ENCODE peak calls at places on chromosomes 5 and 9, in seven cellular contexts. P is neuronal stem cell, Q is mesendoderm, D is IMR-90, X is H9, C is H1, U is trophoblast cell. B is an unnamed sample.

GRCh38 chr9:19184144-19184917 is 46.2 kb upstream of the DENND4C start:
- DNase-seq in U (peak; percentile 74), Q (peak; percentile 62), C (no peak), X (peak; percentile 61), D (peak; percentile 90), P (peak; percentile 15), B (peak; percentile 92)

GRCh38 chr9:82488319-82488701 is 499.7 kb downstream of the SPATA31D1 start:
- DNase-seq in Q (no peak), U (no peak), X (no peak), C (no peak), P (no peak), D (no peak), B (no peak)

GRCh38 chr9:91914404-91914803 is 35.6 kb downstream of the ROR2 start:
- DNase-seq in D (no peak), C (peak; percentile 62), X (peak; percentile 53), P (no peak), U (no peak), Q (no peak), B (no peak)

GRCh38 chr5:89168766-89169165 is 285.8 kb upstream of the MEF2C start:
- DNase-seq in U (no peak), C (no peak), Q (no peak), X (no peak), D (no peak), P (no peak), B (no peak)

GRCh38 chr5:14204011-14204670 is 61.0 kb downstream of the TRIO start:
- DNase-seq in C (no peak), P (no peak), Q (no peak), U (no peak), X (no peak), D (no peak), B (peak; percentile 50)

GRCh38 chr9:122008559-122008958 is 84.5 kb downstream of the TTLL11 start:
- DNase-seq in X (no peak), D (no peak), Q (no peak), U (no peak), P (no peak), C (no peak), B (no peak)

GRCh38 chr5:87393331-87393730 is 19.4 kb downstream of the CCNH start:
- DNase-seq in Q (no peak), U (peak; percentile 40), X (no peak), D (peak; percentile 87), P (no peak), C (no peak), B (peak; percentile 70)

GRCh38 chr9:134658378-134658955 is 16.9 kb downstream of the COL5A1 start:
- DNase-seq in U (no peak), Q (no peak), C (peak; percentile 54), D (no peak), X (peak; percentile 71), P (no peak), B (no peak)

DNA sequence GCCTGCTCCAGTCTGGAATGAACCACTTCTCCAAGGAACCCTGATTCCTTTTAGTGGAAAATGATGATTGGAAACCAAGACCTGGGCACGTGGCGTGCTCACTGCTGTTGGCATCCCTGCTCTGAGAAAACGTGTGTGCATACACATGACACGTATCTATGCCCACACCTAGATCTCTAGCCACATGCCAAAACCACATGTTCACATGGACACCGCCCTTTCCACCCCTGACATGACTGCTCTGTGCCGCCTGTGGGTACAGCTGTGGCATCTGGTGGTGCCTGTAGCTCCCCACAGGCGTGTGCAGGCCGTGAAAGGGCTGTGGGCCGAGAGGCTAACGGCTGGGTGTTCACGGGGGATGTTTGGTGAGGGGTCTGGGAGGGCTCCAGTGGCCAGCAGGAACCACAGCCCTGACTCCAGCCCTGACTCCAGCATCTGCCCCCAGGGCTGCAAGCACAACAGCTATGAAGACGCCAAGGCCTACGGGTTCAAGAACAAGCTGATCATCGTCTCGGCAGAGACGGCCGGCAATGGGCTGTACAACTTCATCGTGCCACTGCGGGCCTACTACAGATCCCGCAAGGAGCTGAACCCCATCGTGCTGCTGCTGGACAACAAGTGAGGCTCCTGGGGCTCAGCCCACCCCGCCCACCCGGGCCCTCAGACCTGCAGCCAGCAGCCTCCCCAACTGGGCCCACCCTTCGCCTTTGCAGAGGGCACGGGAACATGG is 75.1 kb downstream of the KCNT1 start:
- DNase-seq in Q (no peak), U (no peak), D (no peak), C (no peak), X (no peak), P (no peak), B (no peak)
- H4K8ac ChIP-seq in Q (no peak overlapping the region), U (no peak overlapping the region), D (no peak overlapping the region), C (no peak overlapping the region), X (no peak overlapping the region), P (no peak overlapping the region), B (no peak overlapping the region)

DNA sequence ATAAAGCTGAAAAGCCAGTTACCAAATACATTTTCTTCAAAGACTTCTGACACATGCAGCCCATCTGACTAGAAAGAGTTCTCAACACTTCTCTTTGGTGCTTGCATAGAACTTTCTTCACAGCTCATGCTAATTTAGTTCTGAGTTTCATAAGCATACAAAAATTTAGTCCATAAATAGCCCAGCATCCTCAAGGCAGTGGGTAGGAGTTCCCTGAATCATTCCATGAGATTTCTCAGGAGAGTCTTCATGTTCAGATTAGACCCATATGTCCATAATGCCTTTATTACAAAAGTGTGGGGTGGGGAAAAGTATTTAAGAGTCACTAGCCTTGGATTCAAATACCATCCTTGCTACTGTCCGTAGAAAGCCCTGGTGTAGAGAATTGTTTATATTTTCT is 290.2 kb upstream of the RGMB start:
- DNase-seq in C (no peak), Q (no peak), P (no peak), U (no peak), D (peak; percentile 74), X (no peak), B (peak; percentile 6)
- H2BK5ac ChIP-seq in C (no peak overlapping the region), Q (no peak overlapping the region), P (no peak overlapping the region), U (no peak overlapping the region), D (no peak overlapping the region), X (no peak overlapping the region), B (no peak overlapping the region)

DNA sequence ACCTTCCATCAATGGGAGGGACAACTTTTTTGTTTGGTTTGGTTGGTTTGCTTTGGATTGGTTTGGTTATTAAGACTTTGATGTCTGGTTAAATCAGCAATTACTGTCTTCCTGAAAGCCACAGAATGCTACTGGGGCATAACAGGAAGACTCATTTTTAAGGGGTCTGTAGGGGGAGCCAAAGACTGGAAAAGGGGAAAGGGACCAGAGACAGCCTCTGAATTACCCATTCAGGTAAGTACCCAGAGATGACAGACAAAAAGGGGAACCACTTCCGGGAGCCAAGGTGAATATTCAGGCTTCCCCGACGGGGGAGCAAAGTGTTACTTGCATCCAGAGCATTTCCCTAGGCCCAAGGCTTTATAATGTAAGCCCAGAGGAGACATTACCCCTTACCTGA is 4.6 kb upstream of the FEM1C start:
- DNase-seq in X (peak; percentile 80), P (no peak), U (no peak), C (peak; percentile 57), Q (peak; percentile 85), D (peak; percentile 19), B (no peak)
- H4K8ac ChIP-seq in X (no peak overlapping the region), P (no peak overlapping the region), U (no peak overlapping the region), C (no peak overlapping the region), Q (no peak overlapping the region), D (no peak overlapping the region), B (no peak overlapping the region)

GRCh38 chr5:116660929-116661328 is 86.3 kb upstream of the SEMA6A start:
- DNase-seq in U (no peak), C (no peak), Q (no peak), D (no peak), P (no peak), X (no peak), B (no peak)

GRCh38 chr5:116661419-116661818 is 86.8 kb upstream of the SEMA6A start:
- DNase-seq in U (no peak), C (no peak), Q (no peak), P (no peak), D (no peak), X (no peak), B (no peak)

GRCh38 chr5:116666901-116667300 is 92.3 kb upstream of the SEMA6A start:
- DNase-seq in D (no peak), C (no peak), P (no peak), X (no peak), Q (no peak), U (no peak), B (no peak)

GRCh38 chr5:116664988-116665387 is 90.4 kb upstream of the SEMA6A start:
- DNase-seq in U (peak; percentile 42), P (no peak), D (no peak), C (no peak), X (no peak), Q (no peak), B (no peak)

GRCh38 chr5:116663081-116663480 is 88.5 kb upstream of the SEMA6A start:
- DNase-seq in X (no peak), P (no peak), U (no peak), D (no peak), Q (no peak), C (no peak), B (no peak)
- H2BK5ac ChIP-seq in X (no peak overlapping the region), P (no peak overlapping the region), U (no peak overlapping the region), D (no peak overlapping the region), Q (no peak overlapping the region), C (no peak overlapping the region), B (no peak overlapping the region)

GRCh38 chr5:45741110-45741509 is 44.9 kb upstream of the HCN1 start:
- DNase-seq in P (no peak), X (peak; percentile 31), U (no peak), Q (peak; percentile 97), C (no peak), D (no peak), B (no peak)
- H4K8ac ChIP-seq in P (no peak overlapping the region), X (no peak overlapping the region), U (no peak overlapping the region), Q (no peak overlapping the region), C (no peak overlapping the region), D (no peak overlapping the region), B (no peak overlapping the region)

GRCh38 chr5:42824347-42824976 is 12.8 kb upstream of the SELENOP start:
- DNase-seq in D (no peak), C (no peak), P (no peak), U (no peak), X (no peak), Q (no peak), B (no peak)
- H2BK5ac ChIP-seq in D (no peak overlapping the region), C (no peak overlapping the region), P (no peak overlapping the region), U (no peak overlapping the region), X (no peak overlapping the region), Q (no peak overlapping the region), B (no peak overlapping the region)

GRCh38 chr5:174344335-174344734 is 298.8 kb downstream of the NSG2 start:
- DNase-seq in X (peak; percentile 53), D (no peak), C (no peak), P (no peak), Q (peak; percentile 52), U (peak; percentile 89), B (no peak)
- H4K8ac ChIP-seq in X (no peak overlapping the region), D (no peak overlapping the region), C (peak overlapping the region; percentile 41), P (no peak overlapping the region), Q (no peak overlapping the region), U (peak overlapping the region; percentile 49), B (no peak overlapping the region)

DNA sequence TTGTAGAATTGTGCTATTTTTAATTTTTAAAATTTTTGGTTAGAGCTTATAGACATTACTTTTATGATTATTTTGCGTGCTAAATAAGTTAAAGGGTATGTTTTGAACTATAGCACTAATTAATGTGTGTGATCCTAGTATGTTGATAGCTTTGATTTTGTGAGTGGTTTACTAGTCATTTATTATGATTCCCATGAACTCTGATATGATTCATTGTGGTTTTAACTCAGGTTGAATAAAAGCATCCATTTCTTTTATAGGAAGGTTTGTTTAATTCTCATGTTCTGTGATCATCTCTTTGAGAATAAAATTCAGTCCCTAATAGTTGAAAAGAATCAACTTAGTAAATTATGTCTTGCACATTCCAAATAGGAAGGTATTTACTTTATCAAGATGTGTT is 22.5 kb downstream of the C5orf22 start:
- DNase-seq in X (no peak), D (peak; percentile 37), P (no peak), C (no peak), Q (no peak), U (no peak), B (no peak)
- H2BK5ac ChIP-seq in X (no peak overlapping the region), D (no peak overlapping the region), P (no peak overlapping the region), C (no peak overlapping the region), Q (no peak overlapping the region), U (no peak overlapping the region), B (no peak overlapping the region)